ENCODE peak calls at places on chromosomes 7 and 10, in four cellular contexts. B, Y, Z and E are unnamed samples.

GRCh38 chr10:68348265-68348741 is 15.6 kb upstream of the PBLD start:
- DNase-seq in B (peak), Y (peak), Z (peak), E (no peak)

GRCh38 chr10:100507357-100507732 is 12.3 kb downstream of the SEC31B start:
- DNase-seq in B (no peak), Y (no peak), Z (no peak), E (no peak)

GRCh38 chr7:35463176-35463575 is 209.3 kb upstream of the TBX20 start:
- DNase-seq in B (no peak), Y (no peak), Z (no peak), E (no peak)

GRCh38 chr10:22978287-22978686 is 50.4 kb downstream of the ARMC3 start:
- DNase-seq in B (no peak), Y (no peak), Z (no peak), E (no peak)

GRCh38 chr7:155587486-155587885 is 41.1 kb upstream of the CNPY1 start:
- DNase-seq in B (no peak), Y (no peak), Z (no peak), E (no peak)

GRCh38 chr7:108455833-108456677 is at the start of gene NRCAM:
- DNase-seq in B (peak), Y (no peak), Z (peak), E (peak)

GRCh38 chr10:32298066-32298812 is 48.7 kb downstream of the EPC1 start:
- DNase-seq in B (peak), Y (no peak), Z (no peak), E (no peak)

GRCh38 chr10:80684217-80684616 is 146.5 kb downstream of the SH2D4B start:
- DNase-seq in B (peak), Y (no peak), Z (peak), E (no peak)

GRCh38 chr7:144728556-144728955 is 107.3 kb downstream of the TPK1 start:
- DNase-seq in B (peak), Y (no peak), Z (no peak), E (no peak)

GRCh38 chr10:68364101-68364886 is 31.6 kb upstream of the PBLD start:
- DNase-seq in B (no peak), Y (no peak), Z (no peak), E (no peak)

GRCh38 chr10:31745612-31746376 is 182.8 kb downstream of the ARHGAP12 start:
- DNase-seq in B (peak), Y (no peak), Z (no peak), E (no peak)

GRCh38 chr7:106127984-106128780 is 16.1 kb upstream of the SYPL1 start:
- DNase-seq in B (peak), Y (no peak), Z (no peak), E (no peak)

GRCh38 chr7:96979551-96980276 is 25.6 kb upstream of the DLX6 start:
- DNase-seq in B (no peak), Y (no peak), Z (no peak), E (no peak)

GRCh38 chr7:46933596-46933995 is 648.3 kb downstream of the TNS3 start:
- DNase-seq in B (peak), Y (no peak), Z (no peak), E (peak)

GRCh38 chr10:69574571-69574978 is 1.4 kb upstream of the NEUROG3 start:
- DNase-seq in B (no peak), Y (no peak), Z (no peak), E (no peak)

GRCh38 chr7:129436335-129436923 is 2.2 kb downstream of the STRIP2 start:
- DNase-seq in B (no peak), Y (no peak), Z (no peak), E (peak)

GRCh38 chr7:87561102-87561501 is 39.6 kb downstream of the ABCB1 start:
- DNase-seq in B (no peak), Y (no peak), Z (no peak), E (no peak)

GRCh38 chr7:71829499-71829898 is 582.6 kb downstream of the CALN1 start:
- DNase-seq in B (no peak), Y (no peak), Z (no peak), E (no peak)

GRCh38 chr7:68038621-68039314 is 1042.1 kb downstream of the TYW1 start:
- DNase-seq in B (peak), Y (no peak), Z (no peak), E (no peak)

GRCh38 chr10:62613429-62613828 is 191.1 kb upstream of the ADO start:
- DNase-seq in B (peak), Y (no peak), Z (no peak), E (no peak)

GRCh38 chr10:43453266-43453831 is 16.4 kb downstream of the ZNF487 start:
- DNase-seq in B (no peak), Y (no peak), Z (no peak), E (no peak)

GRCh38 chr7:1025747-1026581 is 18.4 kb upstream of the GPR146 start:
- DNase-seq in B (no peak), Y (no peak), Z (peak), E (peak)